ENCODE peak calls at places on chromosome 10, in ten cellular contexts. One of them, this sample, is unnamed.
A peak's percentile ranks its signal among the peaks of the same experiment; 100 is the strongest.

GRCh38 chr10:117442944-117443676 is 67.9 kb upstream of the PDZD8 start:
- ATAC-seq in heart left ventricle: peak; percentile 77
- ATAC-seq in stimulated activated naive CD8-positive, alpha-beta T cell treated with anti-CD3 and anti-CD28 coated beads, Interleukin-15, Interleukin-2, amounts not matched to agents 100 U/mL and 50 U/mL, for 24 hours: no peak
- ATAC-seq in stimulated activated effector memory CD8-positive, alpha-beta T cell treated with anti-CD3 and anti-CD28 coated beads, Interleukin-12 subunit alpha, Interleukin-12 subunit beta, amount 100 ng/mL, for 72 hours: peak; percentile 73
- ATAC-seq in psoas muscle: peak; percentile 73
- ATAC-seq in right cardiac atrium: peak; percentile 70
- ATAC-seq in Right ventricle myocardium superior: peak; percentile 72
- ATAC-seq in GM12878: peak; percentile 90
- ATAC-seq in CD4-positive, CD25-positive, alpha-beta regulatory T cell: no peak
- ATAC-seq in central memory CD8-positive, alpha-beta T cell: peak; percentile 52
- ATAC-seq in this sample: peak; percentile 75

GRCh38 chr10:29392376-29393021 is 103.6 kb downstream of the LYZL1 start:
- ATAC-seq in heart left ventricle: peak; percentile 71
- ATAC-seq in stimulated activated naive CD8-positive, alpha-beta T cell treated with anti-CD3 and anti-CD28 coated beads, Interleukin-15, Interleukin-2, amounts not matched to agents 100 U/mL and 50 U/mL, for 24 hours: no peak
- ATAC-seq in stimulated activated effector memory CD8-positive, alpha-beta T cell treated with anti-CD3 and anti-CD28 coated beads, Interleukin-12 subunit alpha, Interleukin-12 subunit beta, amount 100 ng/mL, for 72 hours: no peak
- ATAC-seq in psoas muscle: peak; percentile 61
- ATAC-seq in right cardiac atrium: peak; percentile 53
- ATAC-seq in Right ventricle myocardium superior: peak; percentile 53
- ATAC-seq in GM12878: peak; percentile 80
- ATAC-seq in CD4-positive, CD25-positive, alpha-beta regulatory T cell: no peak
- ATAC-seq in central memory CD8-positive, alpha-beta T cell: no peak
- ATAC-seq in this sample: peak; percentile 51

GRCh38 chr10:8137272-8137680 is 82.8 kb downstream of the GATA3 start:
- ATAC-seq in heart left ventricle: no peak
- ATAC-seq in stimulated activated naive CD8-positive, alpha-beta T cell treated with anti-CD3 and anti-CD28 coated beads, Interleukin-15, Interleukin-2, amounts not matched to agents 100 U/mL and 50 U/mL, for 24 hours: peak; percentile 66
- ATAC-seq in stimulated activated effector memory CD8-positive, alpha-beta T cell treated with anti-CD3 and anti-CD28 coated beads, Interleukin-12 subunit alpha, Interleukin-12 subunit beta, amount 100 ng/mL, for 72 hours: peak; percentile 73
- ATAC-seq in psoas muscle: no peak
- ATAC-seq in right cardiac atrium: no peak
- ATAC-seq in Right ventricle myocardium superior: no peak
- ATAC-seq in GM12878: no peak
- ATAC-seq in CD4-positive, CD25-positive, alpha-beta regulatory T cell: peak; percentile 63
- ATAC-seq in central memory CD8-positive, alpha-beta T cell: peak; percentile 61
- ATAC-seq in this sample: no peak

GRCh38 chr10:122163182-122164027 is 107.7 kb upstream of the BTBD16 start:
- ATAC-seq in heart left ventricle: no peak
- ATAC-seq in stimulated activated naive CD8-positive, alpha-beta T cell treated with anti-CD3 and anti-CD28 coated beads, Interleukin-15, Interleukin-2, amounts not matched to agents 100 U/mL and 50 U/mL, for 24 hours: no peak
- ATAC-seq in stimulated activated effector memory CD8-positive, alpha-beta T cell treated with anti-CD3 and anti-CD28 coated beads, Interleukin-12 subunit alpha, Interleukin-12 subunit beta, amount 100 ng/mL, for 72 hours: no peak
- ATAC-seq in psoas muscle: no peak
- ATAC-seq in right cardiac atrium: peak; percentile 8
- ATAC-seq in Right ventricle myocardium superior: no peak
- ATAC-seq in GM12878: no peak
- ATAC-seq in CD4-positive, CD25-positive, alpha-beta regulatory T cell: no peak
- ATAC-seq in central memory CD8-positive, alpha-beta T cell: no peak
- ATAC-seq in this sample: peak; percentile 17

GRCh38 chr10:45441239-45441638 is 67.2 kb downstream of the ALOX5 start:
- ATAC-seq in heart left ventricle: no peak
- ATAC-seq in stimulated activated naive CD8-positive, alpha-beta T cell treated with anti-CD3 and anti-CD28 coated beads, Interleukin-15, Interleukin-2, amounts not matched to agents 100 U/mL and 50 U/mL, for 24 hours: no peak
- ATAC-seq in stimulated activated effector memory CD8-positive, alpha-beta T cell treated with anti-CD3 and anti-CD28 coated beads, Interleukin-12 subunit alpha, Interleukin-12 subunit beta, amount 100 ng/mL, for 72 hours: no peak
- ATAC-seq in psoas muscle: no peak
- ATAC-seq in right cardiac atrium: no peak
- ATAC-seq in Right ventricle myocardium superior: no peak
- ATAC-seq in GM12878: no peak
- ATAC-seq in CD4-positive, CD25-positive, alpha-beta regulatory T cell: no peak
- ATAC-seq in central memory CD8-positive, alpha-beta T cell: no peak
- ATAC-seq in this sample: no peak

GRCh38 chr10:132199854-132200311 is 13.1 kb downstream of the DPYSL4 start:
- ATAC-seq in heart left ventricle: no peak
- ATAC-seq in stimulated activated naive CD8-positive, alpha-beta T cell treated with anti-CD3 and anti-CD28 coated beads, Interleukin-15, Interleukin-2, amounts not matched to agents 100 U/mL and 50 U/mL, for 24 hours: no peak
- ATAC-seq in stimulated activated effector memory CD8-positive, alpha-beta T cell treated with anti-CD3 and anti-CD28 coated beads, Interleukin-12 subunit alpha, Interleukin-12 subunit beta, amount 100 ng/mL, for 72 hours: no peak
- ATAC-seq in psoas muscle: no peak
- ATAC-seq in right cardiac atrium: no peak
- ATAC-seq in Right ventricle myocardium superior: no peak
- ATAC-seq in GM12878: no peak
- ATAC-seq in CD4-positive, CD25-positive, alpha-beta regulatory T cell: no peak
- ATAC-seq in central memory CD8-positive, alpha-beta T cell: no peak
- ATAC-seq in this sample: no peak

GRCh38 chr10:11849272-11849671 is 26.1 kb downstream of the PROSER2 start:
- ATAC-seq in heart left ventricle: no peak
- ATAC-seq in stimulated activated naive CD8-positive, alpha-beta T cell treated with anti-CD3 and anti-CD28 coated beads, Interleukin-15, Interleukin-2, amounts not matched to agents 100 U/mL and 50 U/mL, for 24 hours: no peak
- ATAC-seq in stimulated activated effector memory CD8-positive, alpha-beta T cell treated with anti-CD3 and anti-CD28 coated beads, Interleukin-12 subunit alpha, Interleukin-12 subunit beta, amount 100 ng/mL, for 72 hours: no peak
- ATAC-seq in psoas muscle: no peak
- ATAC-seq in right cardiac atrium: no peak
- ATAC-seq in Right ventricle myocardium superior: no peak
- ATAC-seq in GM12878: no peak
- ATAC-seq in CD4-positive, CD25-positive, alpha-beta regulatory T cell: no peak
- ATAC-seq in central memory CD8-positive, alpha-beta T cell: no peak
- ATAC-seq in this sample: no peak

GRCh38 chr10:18400201-18400910 is 251.0 kb downstream of the NSUN6 start:
- ATAC-seq in heart left ventricle: peak; percentile 32
- ATAC-seq in stimulated activated naive CD8-positive, alpha-beta T cell treated with anti-CD3 and anti-CD28 coated beads, Interleukin-15, Interleukin-2, amounts not matched to agents 100 U/mL and 50 U/mL, for 24 hours: no peak
- ATAC-seq in stimulated activated effector memory CD8-positive, alpha-beta T cell treated with anti-CD3 and anti-CD28 coated beads, Interleukin-12 subunit alpha, Interleukin-12 subunit beta, amount 100 ng/mL, for 72 hours: no peak
- ATAC-seq in psoas muscle: no peak
- ATAC-seq in right cardiac atrium: no peak
- ATAC-seq in Right ventricle myocardium superior: peak; percentile 36
- ATAC-seq in GM12878: peak; percentile 75
- ATAC-seq in CD4-positive, CD25-positive, alpha-beta regulatory T cell: no peak
- ATAC-seq in central memory CD8-positive, alpha-beta T cell: no peak
- ATAC-seq in this sample: no peak

GRCh38 chr10:13776861-13777301 is 190.1 kb downstream of the PRPF18 start:
- ATAC-seq in heart left ventricle: no peak
- ATAC-seq in stimulated activated naive CD8-positive, alpha-beta T cell treated with anti-CD3 and anti-CD28 coated beads, Interleukin-15, Interleukin-2, amounts not matched to agents 100 U/mL and 50 U/mL, for 24 hours: no peak
- ATAC-seq in stimulated activated effector memory CD8-positive, alpha-beta T cell treated with anti-CD3 and anti-CD28 coated beads, Interleukin-12 subunit alpha, Interleukin-12 subunit beta, amount 100 ng/mL, for 72 hours: no peak
- ATAC-seq in psoas muscle: no peak
- ATAC-seq in right cardiac atrium: no peak
- ATAC-seq in Right ventricle myocardium superior: no peak
- ATAC-seq in GM12878: peak; percentile 69
- ATAC-seq in CD4-positive, CD25-positive, alpha-beta regulatory T cell: no peak
- ATAC-seq in central memory CD8-positive, alpha-beta T cell: no peak
- ATAC-seq in this sample: no peak

GRCh38 chr10:103951183-103951582 is 15.8 kb upstream of the SLK start:
- ATAC-seq in heart left ventricle: no peak
- ATAC-seq in stimulated activated naive CD8-positive, alpha-beta T cell treated with anti-CD3 and anti-CD28 coated beads, Interleukin-15, Interleukin-2, amounts not matched to agents 100 U/mL and 50 U/mL, for 24 hours: no peak
- ATAC-seq in stimulated activated effector memory CD8-positive, alpha-beta T cell treated with anti-CD3 and anti-CD28 coated beads, Interleukin-12 subunit alpha, Interleukin-12 subunit beta, amount 100 ng/mL, for 72 hours: no peak
- ATAC-seq in psoas muscle: no peak
- ATAC-seq in right cardiac atrium: no peak
- ATAC-seq in Right ventricle myocardium superior: no peak
- ATAC-seq in GM12878: no peak
- ATAC-seq in CD4-positive, CD25-positive, alpha-beta regulatory T cell: no peak
- ATAC-seq in central memory CD8-positive, alpha-beta T cell: no peak
- ATAC-seq in this sample: no peak

GRCh38 chr10:35224045-35224740 is 97.5 kb downstream of the CREM start:
- ATAC-seq in heart left ventricle: no peak
- ATAC-seq in stimulated activated naive CD8-positive, alpha-beta T cell treated with anti-CD3 and anti-CD28 coated beads, Interleukin-15, Interleukin-2, amounts not matched to agents 100 U/mL and 50 U/mL, for 24 hours: no peak
- ATAC-seq in stimulated activated effector memory CD8-positive, alpha-beta T cell treated with anti-CD3 and anti-CD28 coated beads, Interleukin-12 subunit alpha, Interleukin-12 subunit beta, amount 100 ng/mL, for 72 hours: no peak
- ATAC-seq in psoas muscle: peak; percentile 19
- ATAC-seq in right cardiac atrium: no peak
- ATAC-seq in Right ventricle myocardium superior: no peak
- ATAC-seq in GM12878: no peak
- ATAC-seq in CD4-positive, CD25-positive, alpha-beta regulatory T cell: no peak
- ATAC-seq in central memory CD8-positive, alpha-beta T cell: no peak
- ATAC-seq in this sample: no peak

GRCh38 chr10:4108693-4109092 is 323.7 kb upstream of the KLF6 start:
- ATAC-seq in heart left ventricle: peak; percentile 46
- ATAC-seq in stimulated activated naive CD8-positive, alpha-beta T cell treated with anti-CD3 and anti-CD28 coated beads, Interleukin-15, Interleukin-2, amounts not matched to agents 100 U/mL and 50 U/mL, for 24 hours: no peak
- ATAC-seq in stimulated activated effector memory CD8-positive, alpha-beta T cell treated with anti-CD3 and anti-CD28 coated beads, Interleukin-12 subunit alpha, Interleukin-12 subunit beta, amount 100 ng/mL, for 72 hours: no peak
- ATAC-seq in psoas muscle: no peak
- ATAC-seq in right cardiac atrium: no peak
- ATAC-seq in Right ventricle myocardium superior: no peak
- ATAC-seq in GM12878: no peak
- ATAC-seq in CD4-positive, CD25-positive, alpha-beta regulatory T cell: no peak
- ATAC-seq in central memory CD8-positive, alpha-beta T cell: no peak
- ATAC-seq in this sample: no peak

GRCh38 chr10:123402656-123403055 is 248.5 kb downstream of the BUB3 start:
- ATAC-seq in heart left ventricle: no peak
- ATAC-seq in stimulated activated naive CD8-positive, alpha-beta T cell treated with anti-CD3 and anti-CD28 coated beads, Interleukin-15, Interleukin-2, amounts not matched to agents 100 U/mL and 50 U/mL, for 24 hours: no peak
- ATAC-seq in stimulated activated effector memory CD8-positive, alpha-beta T cell treated with anti-CD3 and anti-CD28 coated beads, Interleukin-12 subunit alpha, Interleukin-12 subunit beta, amount 100 ng/mL, for 72 hours: no peak
- ATAC-seq in psoas muscle: no peak
- ATAC-seq in right cardiac atrium: no peak
- ATAC-seq in Right ventricle myocardium superior: no peak
- ATAC-seq in GM12878: peak; percentile 80
- ATAC-seq in CD4-positive, CD25-positive, alpha-beta regulatory T cell: peak; percentile 40
- ATAC-seq in central memory CD8-positive, alpha-beta T cell: no peak
- ATAC-seq in this sample: no peak

GRCh38 chr10:127918570-127918969 is 11.7 kb downstream of the PTPRE start:
- ATAC-seq in heart left ventricle: peak; percentile 26
- ATAC-seq in stimulated activated naive CD8-positive, alpha-beta T cell treated with anti-CD3 and anti-CD28 coated beads, Interleukin-15, Interleukin-2, amounts not matched to agents 100 U/mL and 50 U/mL, for 24 hours: no peak
- ATAC-seq in stimulated activated effector memory CD8-positive, alpha-beta T cell treated with anti-CD3 and anti-CD28 coated beads, Interleukin-12 subunit alpha, Interleukin-12 subunit beta, amount 100 ng/mL, for 72 hours: no peak
- ATAC-seq in psoas muscle: peak; percentile 70
- ATAC-seq in right cardiac atrium: no peak
- ATAC-seq in Right ventricle myocardium superior: peak; percentile 30
- ATAC-seq in GM12878: no peak
- ATAC-seq in CD4-positive, CD25-positive, alpha-beta regulatory T cell: no peak
- ATAC-seq in central memory CD8-positive, alpha-beta T cell: no peak
- ATAC-seq in this sample: peak; percentile 34

GRCh38 chr10:33808475-33808874 is 474.0 kb upstream of the NRP1 start:
- ATAC-seq in heart left ventricle: no peak
- ATAC-seq in stimulated activated naive CD8-positive, alpha-beta T cell treated with anti-CD3 and anti-CD28 coated beads, Interleukin-15, Interleukin-2, amounts not matched to agents 100 U/mL and 50 U/mL, for 24 hours: no peak
- ATAC-seq in stimulated activated effector memory CD8-positive, alpha-beta T cell treated with anti-CD3 and anti-CD28 coated beads, Interleukin-12 subunit alpha, Interleukin-12 subunit beta, amount 100 ng/mL, for 72 hours: no peak
- ATAC-seq in psoas muscle: peak; percentile 89
- ATAC-seq in right cardiac atrium: peak; percentile 68
- ATAC-seq in Right ventricle myocardium superior: peak; percentile 55
- ATAC-seq in GM12878: no peak
- ATAC-seq in CD4-positive, CD25-positive, alpha-beta regulatory T cell: no peak
- ATAC-seq in central memory CD8-positive, alpha-beta T cell: no peak
- ATAC-seq in this sample: no peak

GRCh38 chr10:73263948-73264347 is 11.5 kb upstream of the MRPS16 start:
- ATAC-seq in heart left ventricle: no peak
- ATAC-seq in stimulated activated naive CD8-positive, alpha-beta T cell treated with anti-CD3 and anti-CD28 coated beads, Interleukin-15, Interleukin-2, amounts not matched to agents 100 U/mL and 50 U/mL, for 24 hours: no peak
- ATAC-seq in stimulated activated effector memory CD8-positive, alpha-beta T cell treated with anti-CD3 and anti-CD28 coated beads, Interleukin-12 subunit alpha, Interleukin-12 subunit beta, amount 100 ng/mL, for 72 hours: no peak
- ATAC-seq in psoas muscle: no peak
- ATAC-seq in right cardiac atrium: no peak
- ATAC-seq in Right ventricle myocardium superior: no peak
- ATAC-seq in GM12878: peak; percentile 52
- ATAC-seq in CD4-positive, CD25-positive, alpha-beta regulatory T cell: no peak
- ATAC-seq in central memory CD8-positive, alpha-beta T cell: no peak
- ATAC-seq in this sample: no peak

GRCh38 chr10:6558759-6559429 is 21.2 kb downstream of the PRKCQ start:
- ATAC-seq in heart left ventricle: no peak
- ATAC-seq in stimulated activated naive CD8-positive, alpha-beta T cell treated with anti-CD3 and anti-CD28 coated beads, Interleukin-15, Interleukin-2, amounts not matched to agents 100 U/mL and 50 U/mL, for 24 hours: no peak
- ATAC-seq in stimulated activated effector memory CD8-positive, alpha-beta T cell treated with anti-CD3 and anti-CD28 coated beads, Interleukin-12 subunit alpha, Interleukin-12 subunit beta, amount 100 ng/mL, for 72 hours: peak; percentile 88
- ATAC-seq in psoas muscle: peak; percentile 79
- ATAC-seq in right cardiac atrium: no peak
- ATAC-seq in Right ventricle myocardium superior: no peak
- ATAC-seq in GM12878: no peak
- ATAC-seq in CD4-positive, CD25-positive, alpha-beta regulatory T cell: no peak
- ATAC-seq in central memory CD8-positive, alpha-beta T cell: peak; percentile 53
- ATAC-seq in this sample: no peak

GRCh38 chr10:133258066-133258817 is 18.4 kb downstream of the ADAM8 start:
- ATAC-seq in heart left ventricle: no peak
- ATAC-seq in stimulated activated naive CD8-positive, alpha-beta T cell treated with anti-CD3 and anti-CD28 coated beads, Interleukin-15, Interleukin-2, amounts not matched to agents 100 U/mL and 50 U/mL, for 24 hours: peak; percentile 11
- ATAC-seq in stimulated activated effector memory CD8-positive, alpha-beta T cell treated with anti-CD3 and anti-CD28 coated beads, Interleukin-12 subunit alpha, Interleukin-12 subunit beta, amount 100 ng/mL, for 72 hours: peak; percentile 2
- ATAC-seq in psoas muscle: no peak
- ATAC-seq in right cardiac atrium: no peak
- ATAC-seq in Right ventricle myocardium superior: no peak
- ATAC-seq in GM12878: peak; percentile 1
- ATAC-seq in CD4-positive, CD25-positive, alpha-beta regulatory T cell: no peak
- ATAC-seq in central memory CD8-positive, alpha-beta T cell: no peak
- ATAC-seq in this sample: no peak

GRCh38 chr10:127945948-127946347 is 39.0 kb downstream of the PTPRE start:
- ATAC-seq in heart left ventricle: no peak
- ATAC-seq in stimulated activated naive CD8-positive, alpha-beta T cell treated with anti-CD3 and anti-CD28 coated beads, Interleukin-15, Interleukin-2, amounts not matched to agents 100 U/mL and 50 U/mL, for 24 hours: no peak
- ATAC-seq in stimulated activated effector memory CD8-positive, alpha-beta T cell treated with anti-CD3 and anti-CD28 coated beads, Interleukin-12 subunit alpha, Interleukin-12 subunit beta, amount 100 ng/mL, for 72 hours: no peak
- ATAC-seq in psoas muscle: no peak
- ATAC-seq in right cardiac atrium: no peak
- ATAC-seq in Right ventricle myocardium superior: no peak
- ATAC-seq in GM12878: no peak
- ATAC-seq in CD4-positive, CD25-positive, alpha-beta regulatory T cell: no peak
- ATAC-seq in central memory CD8-positive, alpha-beta T cell: no peak
- ATAC-seq in this sample: no peak

GRCh38 chr10:79266092-79266491 is 81.2 kb upstream of the PPIF start:
- ATAC-seq in heart left ventricle: no peak
- ATAC-seq in stimulated activated naive CD8-positive, alpha-beta T cell treated with anti-CD3 and anti-CD28 coated beads, Interleukin-15, Interleukin-2, amounts not matched to agents 100 U/mL and 50 U/mL, for 24 hours: peak; percentile 19
- ATAC-seq in stimulated activated effector memory CD8-positive, alpha-beta T cell treated with anti-CD3 and anti-CD28 coated beads, Interleukin-12 subunit alpha, Interleukin-12 subunit beta, amount 100 ng/mL, for 72 hours: peak; percentile 71
- ATAC-seq in psoas muscle: no peak
- ATAC-seq in right cardiac atrium: no peak
- ATAC-seq in Right ventricle myocardium superior: no peak
- ATAC-seq in GM12878: peak; percentile 68
- ATAC-seq in CD4-positive, CD25-positive, alpha-beta regulatory T cell: no peak
- ATAC-seq in central memory CD8-positive, alpha-beta T cell: peak; percentile 15
- ATAC-seq in this sample: no peak

GRCh38 chr10:28400678-28401077 is 97.8 kb upstream of the MPP7 start:
- ATAC-seq in heart left ventricle: peak; percentile 43
- ATAC-seq in stimulated activated naive CD8-positive, alpha-beta T cell treated with anti-CD3 and anti-CD28 coated beads, Interleukin-15, Interleukin-2, amounts not matched to agents 100 U/mL and 50 U/mL, for 24 hours: no peak
- ATAC-seq in stimulated activated effector memory CD8-positive, alpha-beta T cell treated with anti-CD3 and anti-CD28 coated beads, Interleukin-12 subunit alpha, Interleukin-12 subunit beta, amount 100 ng/mL, for 72 hours: no peak
- ATAC-seq in psoas muscle: no peak
- ATAC-seq in right cardiac atrium: no peak
- ATAC-seq in Right ventricle myocardium superior: peak; percentile 39
- ATAC-seq in GM12878: peak; percentile 22
- ATAC-seq in CD4-positive, CD25-positive, alpha-beta regulatory T cell: no peak
- ATAC-seq in central memory CD8-positive, alpha-beta T cell: peak; percentile 36
- ATAC-seq in this sample: no peak

GRCh38 chr10:113006656-113007342 is 56.8 kb downstream of the TCF7L2 start:
- ATAC-seq in heart left ventricle: peak; percentile 19
- ATAC-seq in stimulated activated naive CD8-positive, alpha-beta T cell treated with anti-CD3 and anti-CD28 coated beads, Interleukin-15, Interleukin-2, amounts not matched to agents 100 U/mL and 50 U/mL, for 24 hours: peak; percentile 63
- ATAC-seq in stimulated activated effector memory CD8-positive, alpha-beta T cell treated with anti-CD3 and anti-CD28 coated beads, Interleukin-12 subunit alpha, Interleukin-12 subunit beta, amount 100 ng/mL, for 72 hours: peak; percentile 60
- ATAC-seq in psoas muscle: no peak
- ATAC-seq in right cardiac atrium: no peak
- ATAC-seq in Right ventricle myocardium superior: no peak
- ATAC-seq in GM12878: no peak
- ATAC-seq in CD4-positive, CD25-positive, alpha-beta regulatory T cell: peak; percentile 23
- ATAC-seq in central memory CD8-positive, alpha-beta T cell: peak; percentile 45
- ATAC-seq in this sample: no peak

GRCh38 chr10:132482090-132482489 is 55.5 kb upstream of the INPP5A start:
- ATAC-seq in heart left ventricle: peak; percentile 88
- ATAC-seq in stimulated activated naive CD8-positive, alpha-beta T cell treated with anti-CD3 and anti-CD28 coated beads, Interleukin-15, Interleukin-2, amounts not matched to agents 100 U/mL and 50 U/mL, for 24 hours: no peak
- ATAC-seq in stimulated activated effector memory CD8-positive, alpha-beta T cell treated with anti-CD3 and anti-CD28 coated beads, Interleukin-12 subunit alpha, Interleukin-12 subunit beta, amount 100 ng/mL, for 72 hours: no peak
- ATAC-seq in psoas muscle: peak; percentile 61
- ATAC-seq in right cardiac atrium: peak; percentile 65
- ATAC-seq in Right ventricle myocardium superior: peak; percentile 77
- ATAC-seq in GM12878: no peak
- ATAC-seq in CD4-positive, CD25-positive, alpha-beta regulatory T cell: no peak
- ATAC-seq in central memory CD8-positive, alpha-beta T cell: no peak
- ATAC-seq in this sample: peak; percentile 94

GRCh38 chr10:69825604-69826003 is 23.9 kb downstream of the COL13A1 start:
- ATAC-seq in heart left ventricle: peak; percentile 47
- ATAC-seq in stimulated activated naive CD8-positive, alpha-beta T cell treated with anti-CD3 and anti-CD28 coated beads, Interleukin-15, Interleukin-2, amounts not matched to agents 100 U/mL and 50 U/mL, for 24 hours: no peak
- ATAC-seq in stimulated activated effector memory CD8-positive, alpha-beta T cell treated with anti-CD3 and anti-CD28 coated beads, Interleukin-12 subunit alpha, Interleukin-12 subunit beta, amount 100 ng/mL, for 72 hours: no peak
- ATAC-seq in psoas muscle: no peak
- ATAC-seq in right cardiac atrium: peak; percentile 70
- ATAC-seq in Right ventricle myocardium superior: no peak
- ATAC-seq in GM12878: no peak
- ATAC-seq in CD4-positive, CD25-positive, alpha-beta regulatory T cell: no peak
- ATAC-seq in central memory CD8-positive, alpha-beta T cell: no peak
- ATAC-seq in this sample: no peak

GRCh38 chr10:119725550-119726290 is at the start of gene INPP5F:
- ATAC-seq in heart left ventricle: peak; percentile 99
- ATAC-seq in stimulated activated naive CD8-positive, alpha-beta T cell treated with anti-CD3 and anti-CD28 coated beads, Interleukin-15, Interleukin-2, amounts not matched to agents 100 U/mL and 50 U/mL, for 24 hours: peak; percentile 95
- ATAC-seq in stimulated activated effector memory CD8-positive, alpha-beta T cell treated with anti-CD3 and anti-CD28 coated beads, Interleukin-12 subunit alpha, Interleukin-12 subunit beta, amount 100 ng/mL, for 72 hours: peak; percentile 94
- ATAC-seq in psoas muscle: peak; percentile 99
- ATAC-seq in right cardiac atrium: peak; percentile 99
- ATAC-seq in Right ventricle myocardium superior: peak; percentile 99
- ATAC-seq in GM12878: peak; percentile 88
- ATAC-seq in CD4-positive, CD25-positive, alpha-beta regulatory T cell: peak; percentile 91
- ATAC-seq in central memory CD8-positive, alpha-beta T cell: peak; percentile 88
- ATAC-seq in this sample: peak; percentile 98

GRCh38 chr10:125684583-125684982 is 1.6 kb upstream of the TEX36 start:
- ATAC-seq in heart left ventricle: no peak
- ATAC-seq in stimulated activated naive CD8-positive, alpha-beta T cell treated with anti-CD3 and anti-CD28 coated beads, Interleukin-15, Interleukin-2, amounts not matched to agents 100 U/mL and 50 U/mL, for 24 hours: no peak
- ATAC-seq in stimulated activated effector memory CD8-positive, alpha-beta T cell treated with anti-CD3 and anti-CD28 coated beads, Interleukin-12 subunit alpha, Interleukin-12 subunit beta, amount 100 ng/mL, for 72 hours: no peak
- ATAC-seq in psoas muscle: no peak
- ATAC-seq in right cardiac atrium: no peak
- ATAC-seq in Right ventricle myocardium superior: peak; percentile 60
- ATAC-seq in GM12878: no peak
- ATAC-seq in CD4-positive, CD25-positive, alpha-beta regulatory T cell: no peak
- ATAC-seq in central memory CD8-positive, alpha-beta T cell: no peak
- ATAC-seq in this sample: no peak

GRCh38 chr10:23099816-23100215 is 4.4 kb downstream of the MSRB2 start:
- ATAC-seq in heart left ventricle: no peak
- ATAC-seq in stimulated activated naive CD8-positive, alpha-beta T cell treated with anti-CD3 and anti-CD28 coated beads, Interleukin-15, Interleukin-2, amounts not matched to agents 100 U/mL and 50 U/mL, for 24 hours: no peak
- ATAC-seq in stimulated activated effector memory CD8-positive, alpha-beta T cell treated with anti-CD3 and anti-CD28 coated beads, Interleukin-12 subunit alpha, Interleukin-12 subunit beta, amount 100 ng/mL, for 72 hours: no peak
- ATAC-seq in psoas muscle: no peak
- ATAC-seq in right cardiac atrium: no peak
- ATAC-seq in Right ventricle myocardium superior: no peak
- ATAC-seq in GM12878: no peak
- ATAC-seq in CD4-positive, CD25-positive, alpha-beta regulatory T cell: no peak
- ATAC-seq in central memory CD8-positive, alpha-beta T cell: no peak
- ATAC-seq in this sample: no peak

GRCh38 chr10:19874791-19875190 is 58.6 kb downstream of the PLXDC2 start:
- ATAC-seq in heart left ventricle: no peak
- ATAC-seq in stimulated activated naive CD8-positive, alpha-beta T cell treated with anti-CD3 and anti-CD28 coated beads, Interleukin-15, Interleukin-2, amounts not matched to agents 100 U/mL and 50 U/mL, for 24 hours: no peak
- ATAC-seq in stimulated activated effector memory CD8-positive, alpha-beta T cell treated with anti-CD3 and anti-CD28 coated beads, Interleukin-12 subunit alpha, Interleukin-12 subunit beta, amount 100 ng/mL, for 72 hours: no peak
- ATAC-seq in psoas muscle: no peak
- ATAC-seq in right cardiac atrium: no peak
- ATAC-seq in Right ventricle myocardium superior: no peak
- ATAC-seq in GM12878: no peak
- ATAC-seq in CD4-positive, CD25-positive, alpha-beta regulatory T cell: no peak
- ATAC-seq in central memory CD8-positive, alpha-beta T cell: no peak
- ATAC-seq in this sample: no peak